ENCODE peak calls at places on chromosomes 16 and 17, in four cellular contexts. P is fibroblast of villous mesenchyme, I is ELR, C is activated T-helper 1 cell treated with Interleukin-2 at 50 U/mL for 16 hours. A is an unnamed sample.
A peak's percentile ranks its signal among the peaks of the same experiment; 100 is the strongest.

GRCh38 chr16:2933701-2934100 is 22.0 kb downstream of the FLYWCH1 start:
- DNase-seq in I (no peak), P (no peak), C (no peak), A (no peak)

GRCh38 chr16:46717692-46718091 is 28.2 kb downstream of the ORC6 start:
- DNase-seq in I (no peak), P (no peak), C (no peak), A (no peak)

GRCh38 chr17:40547079-40547784 is 18.0 kb downstream of the CCR7 start:
- DNase-seq in P (no peak), I (no peak), C (peak; percentile 59), A (no peak)

GRCh38 chr16:26016989-26017388 is 325.2 kb downstream of the HS3ST4 start:
- DNase-seq in C (no peak), P (no peak), I (no peak), A (no peak)

GRCh38 chr17:15368605-15369004 is 27.2 kb upstream of the TEKT3 start:
- DNase-seq in C (no peak), I (no peak), P (no peak), A (no peak)

GRCh38 chr16:24573141-24573540 is 33.8 kb downstream of the RBBP6 start:
- DNase-seq in I (no peak), P (no peak), C (no peak), A (no peak)

GRCh38 chr16:81526935-81527334 is 82.3 kb downstream of the CMIP start:
- DNase-seq in C (no peak), P (peak; percentile 73), I (no peak), A (peak; percentile 88)

GRCh38 chr16:768428-768827 is 7.9 kb downstream of the MSLN start:
- DNase-seq in P (no peak), I (no peak), C (no peak), A (no peak)

GRCh38 chr16:874366-875181 is 74.0 kb upstream of the GNG13 start:
- DNase-seq in C (no peak), I (no peak), P (peak; percentile 3), A (no peak)

GRCh38 chr17:45149037-45149668 is 878 bp downstream of the HEXIM1 start:
- DNase-seq in I (peak; percentile 91), P (peak; percentile 86), C (peak; percentile 57), A (peak; percentile 77)

GRCh38 chr17:32112416-32112815 is 29.9 kb upstream of the RHOT1 start:
- DNase-seq in I (no peak), P (no peak), C (no peak), A (no peak)

GRCh38 chr17:64262422-64263260 is at the start of gene TEX2:
- DNase-seq in C (peak; percentile 36), I (peak; percentile 51), P (peak; percentile 28), A (peak; percentile 35)

GRCh38 chr16:85284138-85284897 is 172.0 kb upstream of the CIBAR2 start:
- DNase-seq in C (no peak), I (no peak), P (no peak), A (no peak)

GRCh38 chr17:49783051-49783715 is 5.3 kb upstream of the KAT7 start:
- DNase-seq in P (no peak), C (no peak), I (no peak), A (no peak)

GRCh38 chr17:41824086-41824485 is 11.3 kb downstream of the FKBP10 start:
- DNase-seq in P (no peak), C (no peak), I (no peak), A (no peak)

GRCh38 chr17:75601057-75601987 is 13.7 kb downstream of the MYO15B start:
- DNase-seq in P (peak; percentile 29), C (peak; percentile 27), I (peak; percentile 63), A (peak; percentile 17)

GRCh38 chr17:36742267-36743000 is 141.1 kb downstream of the MRM1 start:
- DNase-seq in I (no peak), P (no peak), C (no peak), A (no peak)

GRCh38 chr16:69243479-69243878 is 56.5 kb downstream of the SNTB2 start:
- DNase-seq in I (no peak), P (peak; percentile 48), C (no peak), A (peak; percentile 82)

GRCh38 chr16:87621550-87621829 is 19.2 kb downstream of the JPH3 start:
- DNase-seq in P (no peak), I (no peak), C (no peak), A (no peak)

GRCh38 chr17:59004338-59005111 is 102.2 kb downstream of the TRIM37 start:
- DNase-seq in C (peak; percentile 34), I (peak; percentile 74), P (peak; percentile 65), A (peak; percentile 53)

GRCh38 chr17:27631897-27632725 is 1.1 kb downstream of the LGALS9 start:
- DNase-seq in I (no peak), P (no peak), C (no peak), A (no peak)

GRCh38 chr17:17523714-17524075 is 27.5 kb upstream of the RASD1 start:
- DNase-seq in P (no peak), I (no peak), C (no peak), A (no peak)

A was measured in iris pigment epithelial cell.